ENCODE peak calls at places on chromosomes 16 and 17, in nine cellular contexts. One of them, this sample, is unnamed.

GRCh38 chr16:84351630-84352029 is 16.7 kb upstream of the ATP2C2 start:
- DNase-seq in activated CD8-positive, alpha-beta memory T cell treated with anti-CD3 and anti-CD28 coated beads, Interleukin-2, amount 50 U/mL, for 48 hours: no peak
- DNase-seq in Panc1: no peak
- DNase-seq in T follicular helper cell: no peak
- DNase-seq in RCC 7860: no peak
- DNase-seq in SHP77: no peak
- DNase-seq in left lobe of liver: no peak
- DNase-seq in AML-193: no peak
- DNase-seq in NCI-H460: no peak
- DNase-seq in this sample: no peak

GRCh38 chr16:15775663-15776304 is 81.0 kb downstream of the MYH11 start:
- DNase-seq in AML-193: no peak
- DNase-seq in SHP77: no peak
- DNase-seq in NCI-H460: no peak
- DNase-seq in RCC 7860: no peak
- DNase-seq in Panc1: no peak
- DNase-seq in activated CD8-positive, alpha-beta memory T cell treated with anti-CD3 and anti-CD28 coated beads, Interleukin-2, amount 50 U/mL, for 48 hours: no peak
- DNase-seq in T follicular helper cell: no peak
- DNase-seq in left lobe of liver: no peak
- DNase-seq in this sample: no peak

GRCh38 chr17:76940738-76941350 is 72.6 kb downstream of the MGAT5B start:
- DNase-seq in AML-193: no peak
- DNase-seq in RCC 7860: no peak
- DNase-seq in Panc1: no peak
- DNase-seq in SHP77: no peak
- DNase-seq in activated CD8-positive, alpha-beta memory T cell treated with anti-CD3 and anti-CD28 coated beads, Interleukin-2, amount 50 U/mL, for 48 hours: no peak
- DNase-seq in T follicular helper cell: no peak
- DNase-seq in NCI-H460: no peak
- DNase-seq in left lobe of liver: no peak
- DNase-seq in this sample: no peak

GRCh38 chr17:17971431-17972125 is 622 bp downstream of the TOM1L2 start:
- DNase-seq in AML-193: no peak
- DNase-seq in activated CD8-positive, alpha-beta memory T cell treated with anti-CD3 and anti-CD28 coated beads, Interleukin-2, amount 50 U/mL, for 48 hours: no peak
- DNase-seq in Panc1: no peak
- DNase-seq in T follicular helper cell: peak; percentile 6
- DNase-seq in RCC 7860: no peak
- DNase-seq in SHP77: no peak
- DNase-seq in left lobe of liver: peak; percentile 66
- DNase-seq in NCI-H460: no peak
- DNase-seq in this sample: peak; percentile 64

GRCh38 chr17:4492762-4493561 is 5.7 kb upstream of the SPNS2 start:
- DNase-seq in SHP77: peak; percentile 48
- DNase-seq in activated CD8-positive, alpha-beta memory T cell treated with anti-CD3 and anti-CD28 coated beads, Interleukin-2, amount 50 U/mL, for 48 hours: no peak
- DNase-seq in T follicular helper cell: no peak
- DNase-seq in AML-193: no peak
- DNase-seq in RCC 7860: no peak
- DNase-seq in NCI-H460: peak; percentile 50
- DNase-seq in Panc1: peak; percentile 73
- DNase-seq in left lobe of liver: no peak
- DNase-seq in this sample: peak; percentile 45

GRCh38 chr17:46190763-46191162 is 2.5 kb downstream of the KANSL1 start:
- DNase-seq in NCI-H460: no peak
- DNase-seq in left lobe of liver: no peak
- DNase-seq in RCC 7860: no peak
- DNase-seq in T follicular helper cell: no peak
- DNase-seq in Panc1: no peak
- DNase-seq in SHP77: no peak
- DNase-seq in activated CD8-positive, alpha-beta memory T cell treated with anti-CD3 and anti-CD28 coated beads, Interleukin-2, amount 50 U/mL, for 48 hours: no peak
- DNase-seq in AML-193: no peak
- DNase-seq in this sample: no peak

GRCh38 chr16:7967986-7968509 is 622.3 kb downstream of the TMEM114 start:
- DNase-seq in activated CD8-positive, alpha-beta memory T cell treated with anti-CD3 and anti-CD28 coated beads, Interleukin-2, amount 50 U/mL, for 48 hours: no peak
- DNase-seq in NCI-H460: no peak
- DNase-seq in SHP77: no peak
- DNase-seq in Panc1: no peak
- DNase-seq in AML-193: no peak
- DNase-seq in left lobe of liver: no peak
- DNase-seq in T follicular helper cell: no peak
- DNase-seq in RCC 7860: no peak
- DNase-seq in this sample: no peak

GRCh38 chr16:86343111-86343642 is 167.2 kb upstream of the FOXF1 start:
- DNase-seq in T follicular helper cell: no peak
- DNase-seq in AML-193: no peak
- DNase-seq in SHP77: no peak
- DNase-seq in RCC 7860: no peak
- DNase-seq in activated CD8-positive, alpha-beta memory T cell treated with anti-CD3 and anti-CD28 coated beads, Interleukin-2, amount 50 U/mL, for 48 hours: no peak
- DNase-seq in left lobe of liver: no peak
- DNase-seq in NCI-H460: no peak
- DNase-seq in Panc1: no peak
- DNase-seq in this sample: peak; percentile 12

GRCh38 chr17:57603978-57604377 is 141.1 kb downstream of the CCDC182 start:
- DNase-seq in SHP77: no peak
- DNase-seq in T follicular helper cell: peak; percentile 52
- DNase-seq in activated CD8-positive, alpha-beta memory T cell treated with anti-CD3 and anti-CD28 coated beads, Interleukin-2, amount 50 U/mL, for 48 hours: peak; percentile 76
- DNase-seq in Panc1: no peak
- DNase-seq in AML-193: peak; percentile 100
- DNase-seq in left lobe of liver: no peak
- DNase-seq in RCC 7860: no peak
- DNase-seq in NCI-H460: no peak
- DNase-seq in this sample: peak; percentile 58

GRCh38 chr17:46979023-46979870 is at the start of gene RPRML:
- DNase-seq in AML-193: no peak
- DNase-seq in RCC 7860: no peak
- DNase-seq in SHP77: no peak
- DNase-seq in left lobe of liver: peak; percentile 51
- DNase-seq in T follicular helper cell: no peak
- DNase-seq in Panc1: no peak
- DNase-seq in activated CD8-positive, alpha-beta memory T cell treated with anti-CD3 and anti-CD28 coated beads, Interleukin-2, amount 50 U/mL, for 48 hours: peak; percentile 73
- DNase-seq in NCI-H460: no peak
- DNase-seq in this sample: peak; percentile 28

GRCh38 chr16:87203060-87203656 is 114.0 kb downstream of the C16orf95 start:
- DNase-seq in SHP77: peak; percentile 83
- DNase-seq in NCI-H460: peak; percentile 73
- DNase-seq in T follicular helper cell: no peak
- DNase-seq in AML-193: peak; percentile 63
- DNase-seq in left lobe of liver: no peak
- DNase-seq in RCC 7860: peak; percentile 41
- DNase-seq in activated CD8-positive, alpha-beta memory T cell treated with anti-CD3 and anti-CD28 coated beads, Interleukin-2, amount 50 U/mL, for 48 hours: peak; percentile 82
- DNase-seq in Panc1: peak; percentile 43
- DNase-seq in this sample: peak; percentile 6

GRCh38 chr17:17508641-17509591 is 12.7 kb upstream of the RASD1 start:
- DNase-seq in T follicular helper cell: no peak
- DNase-seq in Panc1: no peak
- DNase-seq in RCC 7860: no peak
- DNase-seq in NCI-H460: no peak
- DNase-seq in left lobe of liver: no peak
- DNase-seq in activated CD8-positive, alpha-beta memory T cell treated with anti-CD3 and anti-CD28 coated beads, Interleukin-2, amount 50 U/mL, for 48 hours: no peak
- DNase-seq in AML-193: no peak
- DNase-seq in SHP77: no peak
- DNase-seq in this sample: no peak

GRCh38 chr17:80036715-80037477 is 454 bp downstream of the CCDC40 start:
- DNase-seq in left lobe of liver: no peak
- DNase-seq in T follicular helper cell: peak; percentile 23
- DNase-seq in RCC 7860: no peak
- DNase-seq in AML-193: no peak
- DNase-seq in Panc1: no peak
- DNase-seq in activated CD8-positive, alpha-beta memory T cell treated with anti-CD3 and anti-CD28 coated beads, Interleukin-2, amount 50 U/mL, for 48 hours: no peak
- DNase-seq in SHP77: peak; percentile 80
- DNase-seq in NCI-H460: no peak
- DNase-seq in this sample: no peak

GRCh38 chr17:79890706-79891105 is 51.5 kb upstream of the CBX4 start:
- DNase-seq in activated CD8-positive, alpha-beta memory T cell treated with anti-CD3 and anti-CD28 coated beads, Interleukin-2, amount 50 U/mL, for 48 hours: no peak
- DNase-seq in Panc1: no peak
- DNase-seq in NCI-H460: no peak
- DNase-seq in SHP77: no peak
- DNase-seq in left lobe of liver: no peak
- DNase-seq in RCC 7860: no peak
- DNase-seq in AML-193: no peak
- DNase-seq in T follicular helper cell: no peak
- DNase-seq in this sample: no peak

GRCh38 chr16:20612551-20613470 is 36.6 kb upstream of the ACSM2B start:
- DNase-seq in SHP77: peak; percentile 14
- DNase-seq in T follicular helper cell: no peak
- DNase-seq in NCI-H460: no peak
- DNase-seq in left lobe of liver: peak; percentile 66
- DNase-seq in Panc1: no peak
- DNase-seq in RCC 7860: no peak
- DNase-seq in AML-193: no peak
- DNase-seq in activated CD8-positive, alpha-beta memory T cell treated with anti-CD3 and anti-CD28 coated beads, Interleukin-2, amount 50 U/mL, for 48 hours: no peak
- DNase-seq in this sample: peak; percentile 98

GRCh38 chr17:76088868-76089576 is 10.0 kb downstream of the ZACN start:
- DNase-seq in T follicular helper cell: no peak
- DNase-seq in AML-193: no peak
- DNase-seq in RCC 7860: no peak
- DNase-seq in NCI-H460: no peak
- DNase-seq in SHP77: no peak
- DNase-seq in left lobe of liver: no peak
- DNase-seq in Panc1: no peak
- DNase-seq in activated CD8-positive, alpha-beta memory T cell treated with anti-CD3 and anti-CD28 coated beads, Interleukin-2, amount 50 U/mL, for 48 hours: no peak
- DNase-seq in this sample: no peak

GRCh38 chr17:72890711-72891110 is 201.8 kb downstream of the SLC39A11 start:
- DNase-seq in RCC 7860: peak; percentile 60
- DNase-seq in activated CD8-positive, alpha-beta memory T cell treated with anti-CD3 and anti-CD28 coated beads, Interleukin-2, amount 50 U/mL, for 48 hours: no peak
- DNase-seq in left lobe of liver: no peak
- DNase-seq in Panc1: no peak
- DNase-seq in AML-193: no peak
- DNase-seq in NCI-H460: no peak
- DNase-seq in SHP77: no peak
- DNase-seq in T follicular helper cell: no peak
- DNase-seq in this sample: no peak

GRCh38 chr16:31147574-31147973 is 2.3 kb downstream of the PRSS36 start:
- DNase-seq in activated CD8-positive, alpha-beta memory T cell treated with anti-CD3 and anti-CD28 coated beads, Interleukin-2, amount 50 U/mL, for 48 hours: no peak
- DNase-seq in AML-193: no peak
- DNase-seq in SHP77: no peak
- DNase-seq in left lobe of liver: no peak
- DNase-seq in RCC 7860: no peak
- DNase-seq in Panc1: no peak
- DNase-seq in T follicular helper cell: no peak
- DNase-seq in NCI-H460: no peak
- DNase-seq in this sample: no peak

GRCh38 chr16:85234310-85235235 is 122.3 kb upstream of the CIBAR2 start:
- DNase-seq in left lobe of liver: no peak
- DNase-seq in SHP77: no peak
- DNase-seq in NCI-H460: no peak
- DNase-seq in AML-193: no peak
- DNase-seq in Panc1: no peak
- DNase-seq in activated CD8-positive, alpha-beta memory T cell treated with anti-CD3 and anti-CD28 coated beads, Interleukin-2, amount 50 U/mL, for 48 hours: no peak
- DNase-seq in T follicular helper cell: no peak
- DNase-seq in RCC 7860: no peak
- DNase-seq in this sample: peak; percentile 52

GRCh38 chr17:33013596-33014375 is 22.1 kb downstream of the SPACA3 start:
- DNase-seq in left lobe of liver: no peak
- DNase-seq in NCI-H460: no peak
- DNase-seq in Panc1: no peak
- DNase-seq in AML-193: no peak
- DNase-seq in activated CD8-positive, alpha-beta memory T cell treated with anti-CD3 and anti-CD28 coated beads, Interleukin-2, amount 50 U/mL, for 48 hours: peak; percentile 22
- DNase-seq in SHP77: no peak
- DNase-seq in T follicular helper cell: no peak
- DNase-seq in RCC 7860: peak; percentile 14
- DNase-seq in this sample: no peak

GRCh38 chr17:77451894-77452852 is 311.4 kb downstream of the SEC14L1 start:
- DNase-seq in NCI-H460: no peak
- DNase-seq in RCC 7860: no peak
- DNase-seq in activated CD8-positive, alpha-beta memory T cell treated with anti-CD3 and anti-CD28 coated beads, Interleukin-2, amount 50 U/mL, for 48 hours: peak; percentile 77
- DNase-seq in Panc1: no peak
- DNase-seq in SHP77: peak; percentile 57
- DNase-seq in T follicular helper cell: no peak
- DNase-seq in left lobe of liver: no peak
- DNase-seq in AML-193: peak; percentile 34
- DNase-seq in this sample: peak; percentile 48

GRCh38 chr17:2174471-2175293 is 119.8 kb downstream of the HIC1 start:
- DNase-seq in activated CD8-positive, alpha-beta memory T cell treated with anti-CD3 and anti-CD28 coated beads, Interleukin-2, amount 50 U/mL, for 48 hours: no peak
- DNase-seq in Panc1: no peak
- DNase-seq in left lobe of liver: peak; percentile 72
- DNase-seq in SHP77: peak; percentile 22
- DNase-seq in NCI-H460: no peak
- DNase-seq in T follicular helper cell: no peak
- DNase-seq in RCC 7860: no peak
- DNase-seq in AML-193: no peak
- DNase-seq in this sample: peak; percentile 81

GRCh38 chr16:67170168-67170947 is at the start of gene NOL3:
- DNase-seq in left lobe of liver: peak; percentile 85
- DNase-seq in NCI-H460: peak; percentile 91
- DNase-seq in AML-193: no peak
- DNase-seq in activated CD8-positive, alpha-beta memory T cell treated with anti-CD3 and anti-CD28 coated beads, Interleukin-2, amount 50 U/mL, for 48 hours: peak; percentile 84
- DNase-seq in Panc1: no peak
- DNase-seq in RCC 7860: peak; percentile 79
- DNase-seq in SHP77: peak; percentile 88
- DNase-seq in T follicular helper cell: no peak
- DNase-seq in this sample: peak; percentile 89

GRCh38 chr17:61387511-61388305 is 11.9 kb upstream of the TBX2 start:
- DNase-seq in NCI-H460: no peak
- DNase-seq in SHP77: no peak
- DNase-seq in T follicular helper cell: no peak
- DNase-seq in activated CD8-positive, alpha-beta memory T cell treated with anti-CD3 and anti-CD28 coated beads, Interleukin-2, amount 50 U/mL, for 48 hours: no peak
- DNase-seq in AML-193: no peak
- DNase-seq in left lobe of liver: no peak
- DNase-seq in Panc1: no peak
- DNase-seq in RCC 7860: no peak
- DNase-seq in this sample: no peak

GRCh38 chr16:78985736-78986605 is 614.6 kb downstream of the MAF start:
- DNase-seq in activated CD8-positive, alpha-beta memory T cell treated with anti-CD3 and anti-CD28 coated beads, Interleukin-2, amount 50 U/mL, for 48 hours: no peak
- DNase-seq in SHP77: no peak
- DNase-seq in RCC 7860: no peak
- DNase-seq in NCI-H460: no peak
- DNase-seq in AML-193: no peak
- DNase-seq in T follicular helper cell: no peak
- DNase-seq in Panc1: no peak
- DNase-seq in left lobe of liver: no peak
- DNase-seq in this sample: no peak

GRCh38 chr17:42288985-42289862 is 926 bp downstream of the STAT5A start:
- DNase-seq in Panc1: no peak
- DNase-seq in SHP77: no peak
- DNase-seq in activated CD8-positive, alpha-beta memory T cell treated with anti-CD3 and anti-CD28 coated beads, Interleukin-2, amount 50 U/mL, for 48 hours: no peak
- DNase-seq in AML-193: peak; percentile 58
- DNase-seq in RCC 7860: no peak
- DNase-seq in NCI-H460: no peak
- DNase-seq in T follicular helper cell: no peak
- DNase-seq in left lobe of liver: peak; percentile 64
- DNase-seq in this sample: peak; percentile 61

GRCh38 chr17:47733414-47734288 is 615 bp downstream of the TBX21 start:
- DNase-seq in activated CD8-positive, alpha-beta memory T cell treated with anti-CD3 and anti-CD28 coated beads, Interleukin-2, amount 50 U/mL, for 48 hours: peak; percentile 66
- DNase-seq in AML-193: no peak
- DNase-seq in left lobe of liver: no peak
- DNase-seq in SHP77: no peak
- DNase-seq in RCC 7860: no peak
- DNase-seq in Panc1: no peak
- DNase-seq in NCI-H460: no peak
- DNase-seq in T follicular helper cell: no peak
- DNase-seq in this sample: no peak

GRCh38 chr16:70739389-70739788 is 53.5 kb upstream of the MTSS2 start:
- DNase-seq in activated CD8-positive, alpha-beta memory T cell treated with anti-CD3 and anti-CD28 coated beads, Interleukin-2, amount 50 U/mL, for 48 hours: no peak
- DNase-seq in SHP77: no peak
- DNase-seq in left lobe of liver: no peak
- DNase-seq in RCC 7860: no peak
- DNase-seq in NCI-H460: no peak
- DNase-seq in T follicular helper cell: no peak
- DNase-seq in Panc1: no peak
- DNase-seq in AML-193: no peak
- DNase-seq in this sample: no peak

GRCh38 chr17:16988749-16989229 is 16.9 kb upstream of the TNFRSF13B start:
- DNase-seq in AML-193: no peak
- DNase-seq in NCI-H460: no peak
- DNase-seq in SHP77: no peak
- DNase-seq in RCC 7860: no peak
- DNase-seq in T follicular helper cell: no peak
- DNase-seq in activated CD8-positive, alpha-beta memory T cell treated with anti-CD3 and anti-CD28 coated beads, Interleukin-2, amount 50 U/mL, for 48 hours: no peak
- DNase-seq in Panc1: no peak
- DNase-seq in left lobe of liver: no peak
- DNase-seq in this sample: no peak

GRCh38 chr16:85524630-85525463 is 88.3 kb upstream of the GSE1 start:
- DNase-seq in left lobe of liver: peak; percentile 96
- DNase-seq in T follicular helper cell: no peak
- DNase-seq in SHP77: no peak
- DNase-seq in AML-193: peak; percentile 87
- DNase-seq in activated CD8-positive, alpha-beta memory T cell treated with anti-CD3 and anti-CD28 coated beads, Interleukin-2, amount 50 U/mL, for 48 hours: no peak
- DNase-seq in RCC 7860: peak; percentile 6
- DNase-seq in NCI-H460: peak; percentile 58
- DNase-seq in Panc1: no peak
- DNase-seq in this sample: peak; percentile 42

GRCh38 chr17:40310882-40311391 is 2.0 kb downstream of the RARA start:
- DNase-seq in activated CD8-positive, alpha-beta memory T cell treated with anti-CD3 and anti-CD28 coated beads, Interleukin-2, amount 50 U/mL, for 48 hours: no peak
- DNase-seq in SHP77: no peak
- DNase-seq in NCI-H460: no peak
- DNase-seq in T follicular helper cell: no peak
- DNase-seq in RCC 7860: no peak
- DNase-seq in left lobe of liver: no peak
- DNase-seq in Panc1: no peak
- DNase-seq in AML-193: no peak
- DNase-seq in this sample: peak; percentile 78